ENCODE peak calls at places on chromosome 19, in eight cellular contexts. D is heart left ventricle, L is osteoblast, C is cardiac fibroblast, F is mammary epithelial cell, B is foreskin fibroblast, W is uterus, U is BJ. E is an unnamed sample.

GRCh38 chr19:36116344-36116637 is 1.0 kb downstream of the TBCB start:
- DNase-seq in U (no peak), F (no peak), D (no peak), B (no peak), W (no peak), C (no peak), L (no peak), E (no peak)

GRCh38 chr19:45294291-45295029 is 28.2 kb downstream of the CKM start:
- DNase-seq in U (no peak), B (no peak), L (peak), D (peak), C (no peak), W (no peak), F (no peak), E (peak)

GRCh38 chr19:45177817-45178261 is at the start of gene TRAPPC6A:
- DNase-seq in D (no peak), B (peak), F (peak), W (no peak), C (no peak), U (no peak), L (peak), E (peak)

GRCh38 chr19:13436352-13436751 is 69.9 kb downstream of the CACNA1A start:
- DNase-seq in W (no peak), D (no peak), C (no peak), L (no peak), U (no peak), B (no peak), F (no peak), E (no peak)

GRCh38 chr19:47713046-47714021 is at the start of gene EHD2:
- DNase-seq in W (peak), F (peak), D (peak), C (peak), B (peak), U (no peak), L (peak), E (peak)

GRCh38 chr19:13038306-13039210 is 43.3 kb downstream of the NFIX start:
- DNase-seq in C (no peak), L (peak), B (no peak), U (no peak), D (no peak), F (no peak), W (no peak), E (no peak)

GRCh38 chr19:36051637-36052036 is 2.4 kb downstream of the THAP8 start:
- DNase-seq in B (no peak), W (no peak), U (no peak), C (no peak), F (no peak), L (no peak), D (no peak), E (no peak)

GRCh38 chr19:1070931-1071791 is 4.2 kb downstream of the ARHGAP45 start:
- DNase-seq in D (no peak), B (no peak), F (no peak), C (no peak), W (no peak), U (no peak), L (no peak), E (no peak)

GRCh38 chr19:483332-484072 is 12.8 kb upstream of the MADCAM1 start:
- DNase-seq in B (no peak), W (no peak), F (no peak), U (no peak), D (no peak), L (peak), C (no peak), E (no peak)

GRCh38 chr19:53294786-53295441 is 27.4 kb upstream of the VN1R4 start:
- DNase-seq in F (peak), U (no peak), B (peak), D (no peak), C (no peak), W (no peak), L (no peak), E (no peak)

GRCh38 chr19:15449620-15450527 is at the start of gene WIZ:
- DNase-seq in D (peak), U (no peak), F (peak), L (peak), W (peak), B (peak), C (peak), E (peak)

GRCh38 chr19:55488986-55489710 is 912 bp downstream of the SSC5D start:
- DNase-seq in C (no peak), U (no peak), L (peak), B (peak), F (no peak), W (peak), D (no peak), E (peak)

GRCh38 chr19:5031231-5032100 is 62.6 kb downstream of the KDM4B start:
- DNase-seq in W (peak), D (peak), U (no peak), F (peak), C (peak), B (peak), L (peak), E (peak)

GRCh38 chr19:47561440-47562045 is 11.4 kb downstream of the ZNF541 start:
- DNase-seq in B (no peak), C (no peak), U (no peak), D (no peak), L (no peak), W (no peak), F (no peak), E (no peak)

GRCh38 chr19:15294591-15294990 is 37.7 kb downstream of the BRD4 start:
- DNase-seq in C (peak), U (no peak), L (no peak), F (no peak), D (peak), W (no peak), B (peak), E (peak)

GRCh38 chr19:35204799-35205732 is 23.5 kb downstream of the FAM187B start:
- DNase-seq in L (no peak), C (no peak), W (no peak), B (no peak), F (no peak), D (no peak), U (no peak), E (no peak)

GRCh38 chr19:13262450-13262849 is 112.2 kb downstream of the IER2 start:
- DNase-seq in C (peak), W (peak), B (peak), L (peak), U (peak), D (no peak), F (peak), E (peak)

GRCh38 chr19:51000981-51001380 is 423 bp downstream of the KLK8 start:
- DNase-seq in U (no peak), F (peak), D (no peak), W (no peak), B (no peak), L (no peak), C (no peak), E (no peak)

GRCh38 chr19:46786236-46787039 is 2.0 kb downstream of the SLC1A5 start:
- DNase-seq in C (peak), L (peak), U (peak), W (peak), F (peak), B (peak), D (peak), E (peak)

GRCh38 chr19:34838753-34839431 is 65.9 kb upstream of the ZNF599 start:
- DNase-seq in F (peak), C (peak), W (no peak), B (peak), D (no peak), U (no peak), L (peak), E (peak)

GRCh38 chr19:35112995-35113693 is 2.5 kb upstream of the FXYD3 start:
- DNase-seq in U (no peak), W (no peak), F (no peak), L (no peak), D (no peak), B (no peak), C (no peak), E (no peak)

GRCh38 chr19:10105241-10106099 is 692 bp upstream of the PPAN start:
- DNase-seq in C (no peak), D (no peak), W (no peak), F (no peak), B (no peak), L (no peak), U (no peak), E (no peak)

GRCh38 chr19:52028780-52029123 is 573 bp upstream of the ZNF614 start:
- DNase-seq in C (no peak), L (peak), W (no peak), F (no peak), B (no peak), U (no peak), D (no peak), E (no peak)

GRCh38 chr19:13260883-13261653 is 110.9 kb downstream of the IER2 start:
- DNase-seq in L (peak), D (no peak), U (peak), C (peak), B (peak), W (no peak), F (peak), E (peak)

GRCh38 chr19:51194527-51195315 is 30.2 kb upstream of the CD33 start:
- DNase-seq in C (no peak), U (no peak), F (peak), W (no peak), B (no peak), L (no peak), D (no peak), E (no peak)

GRCh38 chr19:48866692-48867091 is 1.7 kb downstream of the PLEKHA4 start:
- DNase-seq in B (peak), U (no peak), L (no peak), F (no peak), W (no peak), D (no peak), C (no peak), E (peak)
- H3K4me3 ChIP-seq in B (peak), U (peak), L (peak), F (peak), W (no peak), D (no peak), C (peak), E (peak)

GRCh38 chr19:20051841-20052768 is 12.8 kb upstream of the ZNF682 start:
- DNase-seq in F (peak), L (peak), U (peak), D (peak), B (peak), C (peak), W (peak), E (peak)
- TF ChIP-seq CTCF in F (no peak), L (no peak), U (peak), D (no peak), B (no peak), C (no peak), W (no peak), E (peak)

GRCh38 chr19:2888739-2889224 is 11.9 kb upstream of the ZNF57 start:
- DNase-seq in B (peak), U (no peak), W (no peak), F (peak), C (no peak), L (no peak), D (peak), E (peak)
- H3K4me3 ChIP-seq in B (no peak), U (peak), W (peak), F (no peak), C (no peak), L (peak), D (peak), E (peak)

DNA sequence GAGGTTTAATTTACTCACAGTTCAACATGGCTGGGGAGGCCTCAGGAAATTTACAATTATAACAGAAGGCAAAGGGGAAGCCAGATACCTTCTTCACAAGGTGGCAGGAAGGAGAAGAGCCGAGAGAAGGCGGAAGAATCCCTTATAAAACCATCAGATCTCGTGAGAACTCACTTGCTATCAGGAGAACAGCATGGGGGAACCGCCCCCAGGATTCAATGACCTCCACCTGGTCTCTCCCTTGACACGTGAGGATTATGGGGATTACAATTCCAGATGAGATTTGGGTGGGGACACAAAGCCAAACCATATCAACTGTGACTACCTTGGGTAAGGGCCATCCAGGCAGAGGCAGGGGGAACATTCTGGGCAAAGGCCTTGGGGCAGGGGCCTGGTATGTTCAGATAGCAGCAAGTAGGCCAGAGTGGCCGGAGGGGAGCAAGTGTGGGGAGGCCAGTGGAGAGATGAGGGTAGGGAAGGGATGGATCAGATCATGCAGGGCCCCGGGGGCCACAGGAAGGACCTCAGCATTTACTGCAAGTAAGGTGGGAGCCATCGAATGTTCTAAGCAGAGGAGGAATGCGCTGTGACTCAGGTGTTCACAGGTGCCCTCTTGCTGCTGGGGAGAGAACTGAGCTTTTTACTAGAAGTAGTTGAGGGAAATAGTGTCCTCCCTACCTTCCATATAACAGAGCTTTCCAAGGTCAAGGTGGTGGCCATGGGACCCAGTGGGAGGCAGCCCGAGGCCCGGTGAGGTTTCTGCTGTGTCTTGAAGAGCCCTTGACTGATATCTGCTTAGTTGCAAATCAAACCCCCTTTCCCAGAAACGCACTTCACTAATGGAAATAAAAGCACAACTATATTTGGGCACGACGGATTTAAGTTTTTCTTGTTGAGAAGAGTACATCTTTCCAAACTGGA is 18.0 kb downstream of the RAB3D start:
- DNase-seq in B (no peak), C (no peak), W (no peak), D (no peak), U (no peak), F (no peak), L (no peak), E (no peak)
- TF ChIP-seq CTCF in B (no peak), C (no peak), W (no peak), D (no peak), U (no peak), F (peak), L (no peak), E (no peak)

GRCh38 chr19:17314007-17314589 is 4.7 kb downstream of the DDA1 start:
- DNase-seq in D (no peak), F (no peak), C (no peak), W (peak), B (no peak), U (no peak), L (peak), E (no peak)
- H3K4me3 ChIP-seq in D (no peak), F (no peak), C (no peak), W (no peak), B (no peak), U (no peak), L (no peak), E (no peak)

DNA sequence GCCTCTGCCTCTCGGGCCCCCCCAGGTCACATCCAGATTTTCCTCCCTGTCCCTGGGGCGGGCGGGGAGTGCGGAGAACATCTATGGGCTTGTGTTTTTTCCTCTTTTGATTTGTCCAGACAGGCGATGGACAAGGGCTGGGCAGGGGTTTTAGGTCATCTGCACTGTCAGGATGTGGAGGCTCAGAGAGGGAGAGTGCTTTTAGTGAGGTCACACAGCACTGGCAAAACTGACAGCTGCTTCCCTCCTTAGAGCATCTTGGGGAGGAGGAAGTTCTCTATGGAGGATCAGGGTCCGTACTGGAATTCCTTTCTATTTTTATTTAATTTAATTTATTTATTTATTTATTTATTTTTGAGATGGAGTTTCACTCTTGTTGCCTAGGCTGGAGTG is 38.9 kb downstream of the NFIC start:
- DNase-seq in L (no peak), U (no peak), C (no peak), D (no peak), B (no peak), W (no peak), F (no peak), E (no peak)
- TF ChIP-seq CTCF in L (no peak), U (no peak), C (no peak), D (no peak), B (no peak), W (no peak), F (no peak), E (no peak)

GRCh38 chr19:41718761-41719160 is 10.3 kb downstream of the CEACAM5 start:
- DNase-seq in D (no peak), C (no peak), F (no peak), U (no peak), W (no peak), B (no peak), L (no peak), E (no peak)
- H3K4me3 ChIP-seq in D (no peak), C (no peak), F (no peak), U (no peak), W (no peak), B (no peak), L (no peak), E (no peak)

GRCh38 chr19:42268142-42268703 is 829 bp upstream of the CIC start:
- DNase-seq in C (peak), B (peak), D (peak), W (peak), F (peak), L (peak), U (peak), E (peak)
- TF ChIP-seq CTCF in C (no peak), B (no peak), D (no peak), W (no peak), F (no peak), L (no peak), U (no peak), E (no peak)

GRCh38 chr19:2268861-2269243 is 12.6 kb upstream of the JSRP1 start:
- DNase-seq in D (no peak), L (no peak), U (no peak), C (no peak), F (no peak), B (no peak), W (no peak), E (no peak)
- H3K4me3 ChIP-seq in D (peak), L (peak), U (peak), C (peak), F (peak), B (peak), W (peak), E (peak)